ENCODE peak calls at places on chromosomes 7 and 10, in four cellular contexts. L is GM12878, H is HepG2, M is K562. X is an unnamed sample.

GRCh38 chr7:12358694-12359093 is 45.0 kb downstream of the VWDE start:
- DNase-seq in M (no peak), H (no peak), L (no peak), X (no peak)

GRCh38 chr7:40369641-40370277 is 235.0 kb downstream of the SUGCT start:
- DNase-seq in M (no peak), H (peak; percentile 2), L (no peak), X (no peak)

GRCh38 chr7:157211710-157212109 is 73.0 kb downstream of the UBE3C start:
- DNase-seq in L (no peak), H (no peak), M (no peak), X (no peak)

GRCh38 chr7:27750336-27750735 is 10.4 kb downstream of the TAX1BP1 start:
- DNase-seq in L (no peak), H (no peak), M (no peak), X (no peak)

GRCh38 chr10:43905502-43906236 is 257.0 kb upstream of the ZNF32 start:
- DNase-seq in H (no peak), M (no peak), L (no peak), X (no peak)

GRCh38 chr7:34362621-34363020 is 295.4 kb upstream of the NPSR1 start:
- DNase-seq in M (no peak), L (no peak), H (no peak), X (no peak)

GRCh38 chr10:69629897-69630650 is at the start of gene FAM241B:
- DNase-seq in L (no peak), H (no peak), M (peak; percentile 96), X (peak; percentile 92)

GRCh38 chr10:77899080-77899477 is 27.5 kb downstream of the DLG5 start:
- DNase-seq in M (no peak), H (no peak), L (no peak), X (no peak)

GRCh38 chr10:75544923-75545322 is 113.5 kb downstream of the LRMDA start:
- DNase-seq in M (no peak), L (no peak), H (no peak), X (no peak)

GRCh38 chr7:44998153-44998871 is 1.7 kb upstream of the CCM2 start:
- DNase-seq in H (no peak), L (no peak), M (no peak), X (no peak)

GRCh38 chr7:137628211-137628610 is 218.6 kb downstream of the DGKI start:
- DNase-seq in M (no peak), L (no peak), H (no peak), X (no peak)

GRCh38 chr10:11513727-11514126 is 97.7 kb downstream of the USP6NL start:
- DNase-seq in L (no peak), H (no peak), M (no peak), X (no peak)

GRCh38 chr10:36778600-36778999 is 346.8 kb upstream of the ANKRD30A start:
- DNase-seq in H (no peak), M (no peak), L (no peak), X (no peak)

GRCh38 chr7:137844690-137845425 is 1.9 kb downstream of the DGKI start:
- DNase-seq in L (no peak), H (no peak), M (no peak), X (no peak)

GRCh38 chr10:5564537-5565204 is 39.9 kb downstream of the CALML3 start:
- DNase-seq in H (no peak), L (no peak), M (no peak), X (no peak)

GRCh38 chr7:27104244-27105149 is 2.0 kb upstream of the HOXA2 start:
- DNase-seq in H (no peak), M (no peak), L (no peak), X (no peak)

GRCh38 chr7:28077616-28078015 is 103.0 kb downstream of the JAZF1 start:
- DNase-seq in M (no peak), H (no peak), L (no peak), X (no peak)

GRCh38 chr7:149497467-149498261 is at the start of gene ZNF746:
- DNase-seq in H (peak; percentile 67), M (peak; percentile 97), L (peak; percentile 11), X (peak; percentile 99)

GRCh38 chr7:155710530-155710929 is 66.1 kb downstream of the RBM33 start:
- DNase-seq in L (no peak), H (no peak), M (no peak), X (no peak)

GRCh38 chr7:41420421-41420820 is 282.5 kb downstream of the INHBA start:
- DNase-seq in H (no peak), M (no peak), L (no peak), X (no peak)

GRCh38 chr7:94697671-94697994 is 41.7 kb upstream of the SGCE start:
- DNase-seq in H (no peak), L (no peak), M (no peak), X (no peak)

GRCh38 chr10:6269953-6270867 is 67.5 kb downstream of the PFKFB3 start:
- DNase-seq in L (peak; percentile 55), H (no peak), M (no peak), X (no peak)

GRCh38 chr7:123184271-123184670 is 15.5 kb downstream of the SLC13A1 start:
- DNase-seq in H (no peak), M (no peak), L (no peak), X (no peak)

GRCh38 chr7:30201161-30201666 is 66.4 kb downstream of the MTURN start:
- DNase-seq in M (no peak), H (no peak), L (peak; percentile 51), X (no peak)

GRCh38 chr7:153887756-153888591 is 164.2 kb upstream of the DPP6 start:
- DNase-seq in M (no peak), H (no peak), L (no peak), X (no peak)
- TF ChIP-seq FOXK2 in M (no peak), H (no peak), L (no peak), X (no peak)

GRCh38 chr10:71070741-71071140 is 141.6 kb upstream of the UNC5B start:
- DNase-seq in L (no peak), M (no peak), H (no peak), X (no peak)

GRCh38 chr10:71066600-71066999 is 145.8 kb upstream of the UNC5B start:
- DNase-seq in L (no peak), H (no peak), M (no peak), X (no peak)

GRCh38 chr10:71069909-71070666 is 142.3 kb upstream of the UNC5B start:
- DNase-seq in H (no peak), L (no peak), M (no peak), X (no peak)

GRCh38 chr10:71067098-71067760 is 145.1 kb upstream of the UNC5B start:
- DNase-seq in L (no peak), H (no peak), M (no peak), X (no peak)

GRCh38 chr10:71068811-71069411 is 143.5 kb upstream of the UNC5B start:
- DNase-seq in H (no peak), M (no peak), L (no peak), X (no peak)
- TF ChIP-seq FOXK2 in H (no peak), M (no peak), L (no peak), X (no peak)

DNA sequence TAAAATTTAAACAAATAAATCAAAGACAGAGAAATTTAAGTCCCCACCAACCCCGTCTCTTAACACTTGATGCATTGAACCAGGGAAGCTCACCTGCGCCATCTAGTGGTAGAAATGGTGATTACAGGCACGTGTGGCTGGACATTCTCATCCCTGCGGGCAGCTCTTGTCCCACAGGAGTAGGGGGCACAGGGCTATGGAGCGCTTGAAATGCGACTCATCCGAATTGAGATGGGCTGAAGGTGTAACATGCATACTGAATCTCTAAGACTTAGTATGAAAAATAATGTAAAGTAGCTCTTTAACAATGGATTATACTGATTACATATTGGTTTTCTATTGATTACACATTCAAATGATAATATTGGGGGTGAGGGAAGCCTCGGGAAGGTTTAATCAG is 24.8 kb upstream of the SLIT1 start:
- DNase-seq in H (peak; percentile 61), L (peak; percentile 37), M (peak; percentile 68), X (peak; percentile 88)
- TF ChIP-seq FOXK2 in H (no peak), L (no peak), M (no peak), X (no peak)

GRCh38 chr10:49152663-49153062 is 18.8 kb upstream of the FAM170B start:
- DNase-seq in H (no peak), L (no peak), M (no peak), X (no peak)

GRCh38 chr10:49149881-49150280 is 16.1 kb upstream of the FAM170B start:
- DNase-seq in M (no peak), L (no peak), H (no peak), X (no peak)

GRCh38 chr10:49151481-49151880 is 17.7 kb upstream of the FAM170B start:
- DNase-seq in L (no peak), H (no peak), M (no peak), X (no peak)

GRCh38 chr10:49152037-49152436 is 18.2 kb upstream of the FAM170B start:
- DNase-seq in H (no peak), M (no peak), L (no peak), X (no peak)

GRCh38 chr10:49151025-49151445 is 17.2 kb upstream of the FAM170B start:
- DNase-seq in M (no peak), L (no peak), H (no peak), X (no peak)
- TF ChIP-seq FOXK2 in M (no peak), L (no peak), H (no peak), X (no peak)

GRCh38 chr7:147485660-147486210 is 1104.8 kb upstream of the C7orf33 start:
- DNase-seq in H (no peak), M (no peak), L (no peak), X (no peak)
- TF ChIP-seq FOXK2 in H (no peak), M (no peak), L (no peak), X (no peak)

GRCh38 chr10:49682879-49683278 is 3.4 kb downstream of the C10orf53 start:
- DNase-seq in M (no peak), L (no peak), H (no peak), X (no peak)

GRCh38 chr10:49678827-49679479 is 498 bp upstream of the C10orf53 start:
- DNase-seq in L (no peak), M (no peak), H (no peak), X (no peak)

DNA sequence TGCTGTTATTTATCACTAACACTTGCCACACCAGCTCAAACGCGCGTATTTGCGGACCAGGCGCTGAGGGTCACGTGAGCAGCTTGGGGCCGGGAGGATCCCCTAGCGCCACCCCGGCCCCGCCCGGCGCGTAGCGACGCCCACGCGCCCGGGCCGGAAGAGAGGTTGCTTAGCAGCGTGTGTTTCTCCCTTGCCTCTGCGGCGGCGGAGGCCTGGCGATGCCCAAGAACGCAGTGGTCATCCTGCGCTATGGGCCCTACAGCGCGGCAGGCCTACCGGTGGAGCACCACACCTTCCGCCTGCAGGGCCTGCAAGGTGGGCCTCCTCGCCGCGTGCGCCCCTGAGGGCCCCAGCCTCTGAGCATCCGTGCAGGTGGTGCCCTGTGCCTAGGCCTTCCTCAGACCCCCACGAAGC is at the start of gene C10orf53:
- DNase-seq in L (no peak), M (peak; percentile 86), H (no peak), X (peak; percentile 80)
- TF ChIP-seq FOXK2 in L (no peak), M (no peak), H (no peak), X (no peak)

DNA sequence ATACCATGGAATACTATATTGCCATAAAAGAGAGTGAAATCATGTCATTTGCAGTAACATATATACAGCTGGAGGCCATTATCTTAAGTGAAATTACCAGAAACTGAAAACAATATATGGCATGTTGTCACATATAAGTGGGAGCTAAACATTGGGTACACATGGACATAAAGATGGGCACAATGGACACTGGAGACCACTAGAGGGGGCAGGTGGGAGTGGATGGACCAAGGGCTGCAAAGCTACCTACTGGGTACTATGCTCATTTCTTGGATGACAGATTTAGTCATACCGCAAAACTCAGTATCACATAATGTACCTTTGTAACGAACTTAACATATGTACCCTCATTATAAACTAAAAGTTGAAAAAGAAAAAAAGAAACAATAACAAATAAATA is 1167.6 kb downstream of the NXPH1 start:
- DNase-seq in M (no peak), H (no peak), L (no peak), X (no peak)
- TF ChIP-seq FOXK2 in M (no peak), H (no peak), L (no peak), X (no peak)

X was measured in HEK293T.